ENCODE peak calls at places on chromosomes 11 and 22, in five cellular contexts. K, T, W, O and L are unnamed samples.
A peak's percentile ranks its signal among the peaks of the same experiment; 100 is the strongest.

GRCh38 chr11:46475926-46476545 is 84.5 kb upstream of the CHRM4 start:
- DNase-seq in K (no peak), T (no peak), W (no peak), O (no peak), L (no peak)

GRCh38 chr22:30830907-30831306 is 136.2 kb downstream of the OSBP2 start:
- DNase-seq in K (no peak), T (peak; percentile 26), W (no peak), O (no peak), L (peak; percentile 74)

GRCh38 chr11:45930951-45931563 is 8.6 kb downstream of the LARGE2 start:
- DNase-seq in K (no peak), T (no peak), W (peak; percentile 72), O (no peak), L (no peak)

GRCh38 chr11:112523917-112524316 is 263.3 kb upstream of the PLET1 start:
- DNase-seq in K (no peak), T (no peak), W (no peak), O (no peak), L (no peak)

GRCh38 chr22:46797355-46797754 is 34.9 kb downstream of the TBC1D22A start:
- DNase-seq in K (no peak), T (no peak), W (peak; percentile 72), O (no peak), L (peak; percentile 86)

GRCh38 chr11:117408356-117408755 is 80.7 kb downstream of the CEP164 start:
- DNase-seq in K (peak; percentile 2), T (no peak), W (no peak), O (no peak), L (no peak)

GRCh38 chr22:25097006-25097405 is 102.7 kb upstream of the CRYBB3 start:
- DNase-seq in K (no peak), T (no peak), W (no peak), O (no peak), L (no peak)

GRCh38 chr22:50674606-50675552 is 2.3 kb downstream of the SHANK3 start:
- DNase-seq in K (no peak), T (peak; percentile 82), W (no peak), O (peak; percentile 23), L (no peak)

GRCh38 chr11:107493117-107493516 is 35.5 kb upstream of the CWF19L2 start:
- DNase-seq in K (no peak), T (no peak), W (no peak), O (no peak), L (no peak)

GRCh38 chr11:6926208-6927029 is at the start of gene ZNF215:
- DNase-seq in K (peak; percentile 78), T (peak; percentile 89), W (peak; percentile 86), O (peak; percentile 34), L (peak; percentile 90)

GRCh38 chr22:48961705-48962104 is 866.0 kb downstream of the BRD1 start:
- DNase-seq in K (no peak), T (no peak), W (no peak), O (no peak), L (no peak)

GRCh38 chr11:20638074-20638473 is 31.3 kb upstream of the NELL1 start:
- DNase-seq in K (no peak), T (no peak), W (no peak), O (no peak), L (no peak)

GRCh38 chr11:26993965-26994446 is at the start of gene FIBIN:
- DNase-seq in K (peak; percentile 54), T (peak; percentile 10), W (peak; percentile 72), O (no peak), L (peak; percentile 56)
- TF ChIP-seq POLR2A in K (no peak), T (peak; percentile 19), W (no peak), O (no peak), L (no peak)

DNA sequence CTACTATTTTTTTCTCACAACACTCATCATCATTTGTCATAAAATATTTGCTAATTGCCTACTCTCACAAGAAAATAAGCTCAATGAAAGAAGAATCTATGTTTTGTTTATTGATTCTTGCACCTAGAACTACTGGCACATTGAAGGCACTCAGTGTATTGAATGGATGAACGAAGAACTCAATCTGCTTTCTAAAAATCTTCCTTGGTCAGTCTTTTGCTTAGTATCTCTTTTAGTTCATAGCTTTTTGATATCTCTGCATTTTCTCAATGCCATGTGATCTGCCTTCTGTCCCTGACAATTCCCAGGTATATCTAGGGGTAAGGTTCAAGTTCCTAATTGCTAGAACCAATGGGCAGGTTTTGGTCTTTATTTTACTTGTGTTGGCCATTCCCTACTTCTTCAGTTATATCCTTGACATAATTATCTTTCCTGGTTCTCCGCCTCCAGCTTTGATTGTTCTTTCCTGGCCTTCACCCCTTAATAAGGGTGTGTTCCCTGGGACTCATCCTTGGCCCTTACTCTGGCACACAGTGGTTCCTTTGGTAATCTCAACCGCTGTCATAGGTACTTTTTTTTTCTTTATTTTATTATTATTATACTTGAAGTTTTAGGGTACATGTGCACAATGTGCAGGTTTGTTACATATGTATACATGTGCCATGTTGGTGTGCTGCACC is 96.4 kb downstream of the CCDC83 start:
- DNase-seq in K (no peak), T (no peak), W (no peak), O (no peak), L (no peak)
- TF ChIP-seq POLR2A in K (no peak), T (no peak), W (no peak), O (no peak), L (no peak)

DNA sequence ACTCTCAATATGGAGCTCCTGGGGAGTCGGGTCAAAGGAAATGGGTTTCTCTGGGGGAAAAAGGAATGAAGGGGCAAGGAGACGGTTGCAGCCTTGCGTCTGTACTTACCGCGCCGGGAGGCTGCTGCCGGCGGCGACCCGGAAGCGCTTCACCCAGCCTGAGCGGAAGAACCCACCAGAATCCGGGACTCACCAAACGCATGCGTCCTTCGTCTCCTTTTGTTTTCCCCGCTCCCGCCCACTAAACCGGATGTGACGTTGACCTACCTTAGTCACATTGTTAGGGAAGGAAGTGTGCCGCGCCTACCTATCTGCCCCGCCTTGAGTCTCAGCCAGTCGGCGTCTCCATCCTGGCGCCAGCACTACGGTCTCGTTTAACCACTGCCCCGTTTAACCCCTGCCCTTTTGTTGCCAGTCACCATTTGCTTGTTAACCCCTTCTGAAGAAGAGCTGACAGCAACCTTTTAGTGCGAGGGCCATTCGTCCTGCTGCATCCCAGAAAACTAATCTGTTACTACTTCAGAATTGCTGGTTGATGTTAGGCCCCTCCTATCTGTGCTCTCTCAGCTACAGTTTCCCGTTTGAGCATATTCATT is at the start of gene ANAPC15:
- DNase-seq in K (peak; percentile 98), T (peak; percentile 99), W (peak; percentile 97), O (peak; percentile 65), L (peak; percentile 100)
- TF ChIP-seq POLR2A in K (peak; percentile 88), T (peak; percentile 92), W (peak; percentile 83), O (peak; percentile 98), L (peak; percentile 66)

GRCh38 chr11:9760180-9760550 is 96.3 kb downstream of the SWAP70 start:
- DNase-seq in K (no peak), T (peak; percentile 76), W (no peak), O (no peak), L (peak; percentile 98)

GRCh38 chr11:9759519-9760179 is 95.8 kb downstream of the SWAP70 start:
- DNase-seq in K (no peak), T (peak; percentile 86), W (peak; percentile 81), O (peak; percentile 58), L (peak; percentile 97)

GRCh38 chr11:9756878-9757277 is 93.0 kb downstream of the SWAP70 start:
- DNase-seq in K (no peak), T (no peak), W (no peak), O (no peak), L (no peak)

GRCh38 chr11:9757809-9758675 is 94.2 kb downstream of the SWAP70 start:
- DNase-seq in K (peak; percentile 91), T (peak; percentile 92), W (peak; percentile 98), O (peak; percentile 95), L (peak; percentile 97)

DNA sequence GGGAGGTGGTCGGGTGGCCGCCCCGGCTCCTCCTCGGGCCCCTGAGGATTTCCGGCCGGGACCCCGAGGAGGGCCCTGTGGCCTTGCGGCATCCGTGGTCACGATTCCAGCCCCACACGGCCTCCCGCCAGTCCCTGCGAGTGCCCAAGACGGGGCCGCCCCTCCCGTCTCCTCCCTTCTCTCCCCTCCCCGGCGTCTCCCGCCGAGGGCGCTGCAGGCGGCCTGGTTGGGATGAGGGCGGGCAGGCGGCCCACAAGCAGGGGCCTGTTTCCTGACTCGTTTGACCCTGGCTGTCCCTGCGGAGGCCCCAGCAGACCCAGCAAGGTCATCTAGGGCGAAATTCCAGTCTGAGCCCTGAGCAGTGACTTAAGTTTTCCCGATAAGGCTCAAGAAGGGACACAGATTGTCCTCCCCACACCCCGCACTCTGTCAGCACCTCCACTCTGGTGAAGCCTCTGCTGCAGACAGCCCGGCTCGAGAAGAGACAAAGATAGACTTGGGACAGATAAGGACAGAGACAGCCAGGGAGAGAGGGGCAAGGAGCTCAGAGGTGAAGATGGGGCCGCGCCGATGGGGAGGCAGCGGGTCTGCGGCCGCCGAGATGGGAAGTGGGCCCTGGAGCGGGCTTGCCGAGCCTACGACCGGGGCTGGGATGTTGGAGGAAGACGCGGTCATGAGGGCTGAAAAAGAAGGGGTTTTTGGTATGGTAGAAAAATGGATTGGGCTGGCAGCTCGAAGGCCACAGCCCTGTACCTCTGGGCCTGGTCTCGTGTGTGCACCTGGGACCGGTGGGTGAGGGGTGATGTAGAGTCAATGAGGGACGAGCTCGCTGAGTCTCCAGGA is 95.0 kb downstream of the SWAP70 start:
- DNase-seq in K (peak; percentile 79), T (peak; percentile 75), W (peak; percentile 91), O (peak; percentile 56), L (peak; percentile 80)
- TF ChIP-seq POLR2A in K (no peak), T (no peak), W (no peak), O (no peak), L (no peak)

GRCh38 chr11:12680940-12681258 is 6.7 kb downstream of the TEAD1 start:
- DNase-seq in K (no peak), T (no peak), W (no peak), O (no peak), L (no peak)

GRCh38 chr11:12679471-12679870 is 5.2 kb downstream of the TEAD1 start:
- DNase-seq in K (no peak), T (no peak), W (no peak), O (no peak), L (no peak)

GRCh38 chr11:12681462-12681861 is 7.2 kb downstream of the TEAD1 start:
- DNase-seq in K (no peak), T (no peak), W (no peak), O (no peak), L (no peak)

GRCh38 chr11:12678991-12679390 is 4.8 kb downstream of the TEAD1 start:
- DNase-seq in K (no peak), T (no peak), W (no peak), O (no peak), L (no peak)

GRCh38 chr11:12680246-12680939 is 6.2 kb downstream of the TEAD1 start:
- DNase-seq in K (no peak), T (peak; percentile 91), W (no peak), O (no peak), L (peak; percentile 96)
- TF ChIP-seq POLR2A in K (no peak), T (peak; percentile 84), W (no peak), O (no peak), L (no peak)

GRCh38 chr11:62489204-62489603 is 57.4 kb downstream of the AHNAK start:
- DNase-seq in K (no peak), T (no peak), W (no peak), O (no peak), L (no peak)
- TF ChIP-seq POLR2A in K (no peak), T (no peak), W (no peak), O (no peak), L (no peak)